ENCODE peak calls at places on chromosomes 4 and X, in seven cellular contexts. O is NCI-H1092; I is NCI-H2227 treated with DMSO at 0.1 percent for 48 hours; F is stimulated activated CD4-positive, alpha-beta T cell treated with anti-CD3 and anti-CD28 coated beads, Interleukin-4, amount 100 ng/mL, for 48 hours; D is fibroblast of pulmonary artery; K is frontal cortex; A is activated T-cell treated with anti-CD3 and anti-CD28 coated beads for 1 hour. G is an unnamed sample.

GRCh38 chrX:130172127-130172834 is 519 bp downstream of the RAB33A start:
- DNase-seq in F (no peak), I (no peak), O (no peak), K (no peak), D (no peak), A (no peak), G (peak; percentile 39)

GRCh38 chr4:71216316-71216959 is 122.4 kb upstream of the SLC4A4 start:
- DNase-seq in O (no peak), K (no peak), A (no peak), D (no peak), I (no peak), F (no peak), G (no peak)

GRCh38 chrX:18873189-18873791 is 110.6 kb downstream of the PHKA2 start:
- DNase-seq in K (no peak), O (no peak), F (no peak), D (peak; percentile 65), I (peak; percentile 54), A (no peak), G (no peak)

GRCh38 chr4:16122225-16122624 is 38.4 kb upstream of the PROM1 start:
- DNase-seq in I (no peak), A (no peak), D (no peak), K (no peak), O (no peak), F (no peak), G (no peak)

GRCh38 chr4:20395160-20395773 is 143.6 kb downstream of the SLIT2 start:
- DNase-seq in I (peak; percentile 41), O (peak; percentile 46), D (peak; percentile 50), F (peak; percentile 5), K (no peak), A (peak; percentile 0), G (peak; percentile 85)

GRCh38 chrX:46125139-46125538 is 420.1 kb downstream of the ZNF674 start:
- DNase-seq in A (no peak), K (no peak), D (peak; percentile 2), F (no peak), O (no peak), I (no peak), G (no peak)

GRCh38 chr4:1008840-1009646 is 2.4 kb upstream of the FGFRL1 start:
- DNase-seq in D (no peak), O (no peak), A (peak; percentile 27), F (no peak), I (no peak), K (no peak), G (no peak)

GRCh38 chrX:32708542-32708941 is 502.8 kb downstream of the DMD start:
- DNase-seq in O (no peak), D (no peak), A (no peak), F (no peak), I (no peak), K (no peak), G (no peak)

GRCh38 chr4:168551211-168551610 is 54.4 kb downstream of the PALLD start:
- DNase-seq in I (no peak), D (peak; percentile 87), K (no peak), F (no peak), A (no peak), O (no peak), G (no peak)

GRCh38 chrX:25726539-25726938 is 411.6 kb upstream of the MAGEB18 start:
- DNase-seq in F (no peak), K (no peak), A (no peak), O (no peak), I (no peak), D (no peak), G (no peak)